ENCODE peak calls at places on chromosomes 6 and 20, in nine cellular contexts. G is cardiac muscle cell; F is ovary; Z is IMR-90; C is fibroblast of lung; I is A549; S is PC-9; P is CD8-positive, alpha-beta T cell; M is ascending aorta. V is an unnamed sample.

GRCh38 chr6:37432590-37432915 is 468 bp upstream of the CMTR1 start:
- DNase-seq in P (no peak), I (no peak), S (no peak), Z (no peak), C (no peak), F (no peak), M (no peak), G (no peak), V (no peak)

GRCh38 chr6:39778581-39779270 is 13.4 kb upstream of the DAAM2 start:
- DNase-seq in Z (peak; percentile 40), G (no peak), I (no peak), S (no peak), C (peak; percentile 25), F (no peak), P (no peak), M (no peak), V (no peak)

GRCh38 chr20:23774081-23774480 is 23.3 kb upstream of the CST1 start:
- DNase-seq in I (no peak), F (no peak), Z (no peak), M (no peak), P (no peak), S (no peak), C (no peak), G (no peak), V (no peak)

GRCh38 chr6:137804647-137805046 is 62.4 kb upstream of the TNFAIP3 start:
- DNase-seq in P (no peak), C (peak; percentile 55), I (no peak), F (no peak), Z (peak; percentile 52), M (no peak), S (no peak), G (no peak), V (no peak)

GRCh38 chr6:154995241-154996162 is at the start of gene TIAM2:
- DNase-seq in Z (no peak), I (peak; percentile 25), S (no peak), P (no peak), C (peak; percentile 35), M (no peak), F (no peak), G (peak; percentile 29), V (peak; percentile 22)

GRCh38 chr6:133340557-133340956 is 99.4 kb downstream of the EYA4 start:
- DNase-seq in F (no peak), M (no peak), G (peak; percentile 80), Z (peak; percentile 56), C (peak; percentile 72), I (peak; percentile 24), P (no peak), S (no peak), V (no peak)

GRCh38 chr6:154460306-154461071 is 50.0 kb downstream of the CNKSR3 start:
- DNase-seq in I (no peak), F (no peak), G (peak; percentile 77), M (no peak), Z (peak; percentile 40), S (no peak), P (no peak), C (peak; percentile 80), V (no peak)

GRCh38 chr6:11428895-11429294 is 108.7 kb upstream of the TMEM170B start:
- DNase-seq in S (peak; percentile 89), F (no peak), Z (peak; percentile 76), I (no peak), P (no peak), M (no peak), G (peak; percentile 77), C (peak; percentile 96), V (no peak)

GRCh38 chr20:62309198-62309944 is 6.6 kb downstream of the ADRM1 start:
- DNase-seq in F (no peak), G (no peak), I (no peak), P (no peak), Z (no peak), M (no peak), S (no peak), C (no peak), V (no peak)
- H3K27ac ChIP-seq in F (peak overlapping the region; percentile 77), G (no peak overlapping the region), I (no peak overlapping the region), P (no peak overlapping the region), Z (no peak overlapping the region), M (no peak overlapping the region), S (no peak overlapping the region), C (no peak overlapping the region), V (peak overlapping the region; percentile 96)

DNA sequence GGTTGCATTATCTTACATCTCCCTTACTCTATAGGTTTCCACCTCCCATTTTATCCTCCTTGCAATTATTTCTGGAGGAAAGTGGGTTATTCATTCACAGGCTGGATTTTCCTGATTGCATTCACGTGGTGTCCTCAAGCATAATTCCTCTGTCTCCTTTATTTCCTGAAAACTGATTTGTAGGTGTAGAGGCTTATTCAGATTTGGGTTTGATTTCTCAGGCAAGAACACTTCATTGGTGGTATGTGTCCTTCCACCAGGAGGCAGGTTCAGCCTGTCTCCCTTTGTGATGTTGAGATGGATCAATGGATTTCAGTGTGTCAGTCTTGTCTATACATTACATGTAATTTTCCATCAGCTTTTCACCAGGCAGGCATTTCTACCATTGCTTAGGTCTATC is 17.3 kb downstream of the DNPH1 start:
- DNase-seq in S (no peak), P (no peak), I (no peak), C (no peak), M (no peak), F (no peak), G (no peak), Z (no peak), V (no peak)
- TF ChIP-seq CTCF in S (no peak), P (no peak), I (no peak), C (no peak), M (no peak), F (no peak), G (no peak), Z (no peak), V (no peak)

GRCh38 chr6:16759646-16760535 is 1.4 kb downstream of the ATXN1 start:
- DNase-seq in I (peak; percentile 43), Z (peak; percentile 84), F (peak; percentile 88), M (peak; percentile 68), G (peak; percentile 97), P (peak; percentile 83), S (peak; percentile 51), C (peak; percentile 89), V (peak; percentile 65)
- H3K27ac ChIP-seq in I (peak overlapping the region; percentile 95), Z (peak overlapping the region; percentile 92), F (peak overlapping the region; percentile 95), M (peak overlapping the region; percentile 98), G (peak overlapping the region; percentile 95), P (peak overlapping the region; percentile 87), S (peak overlapping the region; percentile 70), C (peak overlapping the region; percentile 80), V (peak overlapping the region; percentile 93)

GRCh38 chr6:27375613-27376079 is 12.9 kb upstream of the ZNF391 start:
- DNase-seq in Z (no peak), C (peak; percentile 13), G (no peak), F (no peak), S (no peak), I (no peak), M (no peak), P (no peak), V (no peak)
- TF ChIP-seq CTCF in Z (no peak), C (no peak), G (peak; percentile 3), F (no peak), S (no peak), I (no peak), M (no peak), P (peak; percentile 41), V (no peak)

GRCh38 chr20:21028921-21029320 is 77.2 kb downstream of the LINC00237 start:
- DNase-seq in P (no peak), G (no peak), M (no peak), Z (no peak), I (no peak), F (no peak), C (no peak), S (no peak), V (no peak)

GRCh38 chr20:21026951-21027350 is 79.2 kb downstream of the LINC00237 start:
- DNase-seq in S (no peak), F (no peak), Z (no peak), P (no peak), M (no peak), I (no peak), C (no peak), G (no peak), V (no peak)

GRCh38 chr20:21027569-21027968 is 78.6 kb downstream of the LINC00237 start:
- DNase-seq in M (no peak), C (no peak), F (no peak), G (no peak), S (peak; percentile 36), I (peak; percentile 53), Z (no peak), P (no peak), V (no peak)

GRCh38 chr20:21029356-21029755 is 76.8 kb downstream of the LINC00237 start:
- DNase-seq in C (no peak), P (no peak), G (no peak), Z (no peak), S (no peak), M (no peak), I (no peak), F (no peak), V (no peak)

GRCh38 chr20:21028436-21028835 is 77.7 kb downstream of the LINC00237 start:
- DNase-seq in F (no peak), Z (no peak), G (no peak), S (no peak), I (no peak), M (no peak), P (no peak), C (no peak), V (no peak)
- H3K27ac ChIP-seq in F (no peak overlapping the region), Z (no peak overlapping the region), G (no peak overlapping the region), S (no peak overlapping the region), I (no peak overlapping the region), M (no peak overlapping the region), P (no peak overlapping the region), C (no peak overlapping the region), V (no peak overlapping the region)

GRCh38 chr6:165233089-165233488 is 76.3 kb downstream of the C6orf118 start:
- DNase-seq in Z (no peak), G (no peak), F (no peak), S (no peak), M (no peak), I (no peak), P (no peak), C (no peak), V (no peak)

GRCh38 chr6:165232277-165232654 is 77.1 kb downstream of the C6orf118 start:
- DNase-seq in G (no peak), F (no peak), S (no peak), C (no peak), Z (no peak), P (no peak), M (no peak), I (no peak), V (no peak)

GRCh38 chr6:165231177-165231576 is 78.2 kb downstream of the C6orf118 start:
- DNase-seq in C (no peak), Z (no peak), S (no peak), I (no peak), M (no peak), F (no peak), G (no peak), P (no peak), V (no peak)

GRCh38 chr6:165229216-165229615 is 80.2 kb downstream of the C6orf118 start:
- DNase-seq in Z (no peak), G (no peak), P (no peak), F (no peak), C (no peak), S (no peak), M (no peak), I (no peak), V (no peak)

GRCh38 chr6:165231581-165232276 is 77.7 kb downstream of the C6orf118 start:
- DNase-seq in C (peak; percentile 50), S (no peak), Z (no peak), I (peak; percentile 4), G (peak; percentile 72), F (no peak), P (no peak), M (no peak), V (peak; percentile 29)
- TF ChIP-seq CTCF in C (no peak), S (peak; percentile 58), Z (no peak), I (peak; percentile 68), G (peak; percentile 62), F (no peak), P (no peak), M (no peak), V (peak; percentile 63)

V was measured in RWPE1.